ENCODE peak calls at places on chromosomes 11 and 22, in four cellular contexts. One of them, this sample, is unnamed.
A peak's percentile ranks its signal among the peaks of the same experiment; 100 is the strongest.

GRCh38 chr22:22941831-22942510 is 54.4 kb downstream of the IGLL5 start:
- DNase-seq in H9: peak; percentile 23
- DNase-seq in H1: no peak
- DNase-seq in neuronal stem cell: no peak
- DNase-seq in this sample: no peak

GRCh38 chr11:9738126-9738525 is 74.2 kb downstream of the SWAP70 start:
- DNase-seq in H9: no peak
- DNase-seq in H1: no peak
- DNase-seq in neuronal stem cell: no peak
- DNase-seq in this sample: peak; percentile 77

GRCh38 chr11:35953081-35953480 is 9.2 kb downstream of the LDLRAD3 start:
- DNase-seq in H9: no peak
- DNase-seq in neuronal stem cell: no peak
- DNase-seq in H1: no peak
- DNase-seq in this sample: no peak

GRCh38 chr11:17609536-17610401 is 62.7 kb downstream of the OTOG start:
- DNase-seq in H9: no peak
- DNase-seq in H1: no peak
- DNase-seq in neuronal stem cell: no peak
- DNase-seq in this sample: no peak

GRCh38 chr11:20873054-20873453 is 203.7 kb downstream of the NELL1 start:
- DNase-seq in neuronal stem cell: peak; percentile 48
- DNase-seq in H9: peak; percentile 68
- DNase-seq in H1: peak; percentile 41
- DNase-seq in this sample: no peak

GRCh38 chr11:21897203-21897602 is 295.7 kb upstream of the ANO5 start:
- DNase-seq in neuronal stem cell: no peak
- DNase-seq in H1: no peak
- DNase-seq in H9: no peak
- DNase-seq in this sample: no peak

GRCh38 chr11:104623518-104623917 is 274.7 kb downstream of the CASP12 start:
- DNase-seq in H1: no peak
- DNase-seq in H9: no peak
- DNase-seq in neuronal stem cell: no peak
- DNase-seq in this sample: peak; percentile 42

GRCh38 chr22:46996595-46997310 is 234.3 kb downstream of the TBC1D22A start:
- DNase-seq in H1: no peak
- DNase-seq in H9: no peak
- DNase-seq in neuronal stem cell: no peak
- DNase-seq in this sample: no peak

GRCh38 chr11:110286298-110287040 is 9.9 kb downstream of the RDX start:
- DNase-seq in neuronal stem cell: no peak
- DNase-seq in H1: no peak
- DNase-seq in H9: no peak
- DNase-seq in this sample: no peak

GRCh38 chr11:19359425-19360000 is 118.8 kb upstream of the E2F8 start:
- DNase-seq in H1: no peak
- DNase-seq in neuronal stem cell: peak; percentile 36
- DNase-seq in H9: no peak
- DNase-seq in this sample: peak; percentile 61

GRCh38 chr11:32555091-32555490 is 28.5 kb upstream of the EIF3M start:
- DNase-seq in neuronal stem cell: no peak
- DNase-seq in H1: no peak
- DNase-seq in H9: no peak
- DNase-seq in this sample: no peak

GRCh38 chr22:37747090-37747714 is 50.4 kb downstream of the TRIOBP start:
- DNase-seq in neuronal stem cell: no peak
- DNase-seq in H1: no peak
- DNase-seq in H9: peak; percentile 59
- DNase-seq in this sample: peak; percentile 76

GRCh38 chr11:11391796-11392195 is 38.7 kb upstream of the CSNK2A3 start:
- DNase-seq in H1: no peak
- DNase-seq in neuronal stem cell: no peak
- DNase-seq in H9: no peak
- DNase-seq in this sample: peak; percentile 88

GRCh38 chr11:61448552-61448927 is 18.6 kb downstream of the SDHAF2 start:
- DNase-seq in H9: no peak
- DNase-seq in neuronal stem cell: no peak
- DNase-seq in H1: no peak
- DNase-seq in this sample: peak; percentile 14

GRCh38 chr11:118662401-118663271 is 16.8 kb downstream of the TREH start:
- DNase-seq in H1: no peak
- DNase-seq in H9: peak; percentile 38
- DNase-seq in neuronal stem cell: no peak
- DNase-seq in this sample: no peak

GRCh38 chr11:76247091-76247490 is 40.8 kb upstream of the WNT11 start:
- DNase-seq in H1: no peak
- DNase-seq in H9: no peak
- DNase-seq in neuronal stem cell: no peak
- DNase-seq in this sample: no peak

GRCh38 chr11:133999355-133999754 is 42.6 kb upstream of the IGSF9B start:
- DNase-seq in neuronal stem cell: no peak
- DNase-seq in H1: no peak
- DNase-seq in H9: no peak
- DNase-seq in this sample: no peak

GRCh38 chr22:24590596-24591173 is 2.2 kb downstream of the LRRC75B start:
- DNase-seq in H9: no peak
- DNase-seq in neuronal stem cell: no peak
- DNase-seq in H1: no peak
- DNase-seq in this sample: no peak

GRCh38 chr22:42287174-42287890 is 16.9 kb upstream of the TCF20 start:
- DNase-seq in neuronal stem cell: no peak
- DNase-seq in H9: no peak
- DNase-seq in H1: no peak
- DNase-seq in this sample: no peak

GRCh38 chr11:2802389-2803185 is 83.0 kb downstream of the CDKN1C start:
- DNase-seq in H9: peak; percentile 18
- DNase-seq in H1: no peak
- DNase-seq in neuronal stem cell: no peak
- DNase-seq in this sample: no peak

GRCh38 chr22:45503816-45504702 is 1.4 kb downstream of the FBLN1 start:
- DNase-seq in neuronal stem cell: peak; percentile 98
- DNase-seq in H9: peak; percentile 77
- DNase-seq in H1: peak; percentile 53
- DNase-seq in this sample: peak; percentile 85
- H2BK12ac ChIP-seq in neuronal stem cell: no peak overlapping the region
- H2BK12ac ChIP-seq in H9: no peak overlapping the region
- H2BK12ac ChIP-seq in H1: peak overlapping the region; percentile 87
- H2BK12ac ChIP-seq in this sample: no peak overlapping the region

DNA sequence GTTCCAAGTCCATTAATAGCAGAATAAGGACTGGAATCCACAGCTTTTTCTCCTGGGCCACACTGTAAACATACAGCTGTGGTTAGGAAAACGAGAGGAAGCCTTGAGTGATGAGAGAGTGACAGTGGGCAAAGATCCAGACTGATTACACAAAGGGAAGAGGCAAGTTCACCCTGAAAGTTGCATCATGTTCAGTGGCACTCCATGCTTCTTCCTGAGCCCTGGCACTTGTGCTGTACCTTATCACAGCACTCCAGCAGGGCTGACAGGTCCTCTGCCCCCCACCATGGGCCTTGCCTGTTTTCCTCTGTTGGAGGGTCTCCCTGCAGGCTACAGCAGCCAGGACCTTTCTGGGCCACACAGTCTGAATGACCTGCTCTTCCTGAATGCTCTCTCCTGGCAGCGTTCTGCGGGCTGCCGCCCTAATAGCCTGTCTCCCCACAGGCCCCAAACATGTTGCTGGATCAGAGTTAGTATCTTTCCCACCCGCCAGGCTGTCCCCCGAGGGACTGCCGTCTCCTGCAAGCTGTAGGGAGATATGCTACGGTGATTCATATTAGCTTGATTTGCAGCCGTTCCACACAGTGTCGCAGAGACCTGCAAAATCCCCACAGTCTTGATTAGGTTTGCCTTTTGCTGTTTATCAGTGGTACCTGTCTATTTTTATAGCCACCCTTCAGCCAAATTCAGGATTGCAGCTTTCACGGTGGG is 60.2 kb downstream of the NTM start:
- DNase-seq in H9: no peak
- DNase-seq in H1: no peak
- DNase-seq in neuronal stem cell: no peak
- DNase-seq in this sample: peak; percentile 7
- H2BK15ac ChIP-seq in H9: no peak overlapping the region
- H2BK15ac ChIP-seq in H1: no peak overlapping the region
- H2BK15ac ChIP-seq in neuronal stem cell: no peak overlapping the region
- H2BK15ac ChIP-seq in this sample: no peak overlapping the region

GRCh38 chr11:71472941-71473792 is 20.2 kb downstream of the NADSYN1 start:
- DNase-seq in H9: no peak
- DNase-seq in neuronal stem cell: no peak
- DNase-seq in H1: no peak
- DNase-seq in this sample: no peak
- H2BK12ac ChIP-seq in H9: no peak overlapping the region
- H2BK12ac ChIP-seq in neuronal stem cell: no peak overlapping the region
- H2BK12ac ChIP-seq in H1: no peak overlapping the region
- H2BK12ac ChIP-seq in this sample: no peak overlapping the region

GRCh38 chr11:67264886-67265632 is 1.2 kb upstream of the GRK2 start:
- DNase-seq in neuronal stem cell: no peak
- DNase-seq in H1: no peak
- DNase-seq in H9: no peak
- DNase-seq in this sample: no peak
- H2BK15ac ChIP-seq in neuronal stem cell: no peak overlapping the region
- H2BK15ac ChIP-seq in H1: peak overlapping the region; percentile 75
- H2BK15ac ChIP-seq in H9: no peak overlapping the region
- H2BK15ac ChIP-seq in this sample: peak overlapping the region; percentile 19

DNA sequence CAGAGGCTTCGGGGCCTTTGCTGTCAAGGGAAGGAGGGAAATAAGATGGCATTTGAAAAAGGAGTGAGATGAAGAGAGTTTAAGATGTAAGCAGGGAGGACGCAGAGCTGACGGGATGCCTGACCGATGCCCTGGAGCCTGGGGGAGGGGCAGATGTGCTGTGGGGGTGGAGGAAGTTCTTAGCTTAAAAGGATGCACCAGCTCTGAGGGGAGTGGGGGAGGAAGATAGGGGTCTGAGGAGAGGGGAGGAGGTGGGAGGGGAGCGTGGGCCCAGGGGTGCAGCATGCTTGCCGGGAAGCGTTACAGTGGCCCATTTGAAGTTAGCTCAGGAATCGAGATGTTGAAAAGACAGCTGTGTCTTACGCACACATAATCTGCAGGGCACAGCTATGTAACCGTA is 56.3 kb downstream of the RPS6KA4 start:
- DNase-seq in neuronal stem cell: no peak
- DNase-seq in H1: no peak
- DNase-seq in H9: no peak
- DNase-seq in this sample: peak; percentile 40
- H2BK12ac ChIP-seq in neuronal stem cell: no peak overlapping the region
- H2BK12ac ChIP-seq in H1: peak overlapping the region; percentile 27
- H2BK12ac ChIP-seq in H9: no peak overlapping the region
- H2BK12ac ChIP-seq in this sample: no peak overlapping the region

GRCh38 chr11:132075447-132075846 is 705.0 kb downstream of the NTM start:
- DNase-seq in neuronal stem cell: no peak
- DNase-seq in H9: no peak
- DNase-seq in H1: no peak
- DNase-seq in this sample: peak; percentile 68

GRCh38 chr11:132068556-132068955 is 698.1 kb downstream of the NTM start:
- DNase-seq in H9: no peak
- DNase-seq in neuronal stem cell: no peak
- DNase-seq in H1: no peak
- DNase-seq in this sample: no peak

GRCh38 chr11:132072880-132073213 is 702.4 kb downstream of the NTM start:
- DNase-seq in neuronal stem cell: no peak
- DNase-seq in H1: no peak
- DNase-seq in H9: no peak
- DNase-seq in this sample: peak; percentile 85

GRCh38 chr11:132073787-132074186 is 703.4 kb downstream of the NTM start:
- DNase-seq in H9: no peak
- DNase-seq in neuronal stem cell: no peak
- DNase-seq in H1: no peak
- DNase-seq in this sample: peak; percentile 46

GRCh38 chr11:132072044-132072879 is 701.8 kb downstream of the NTM start:
- DNase-seq in neuronal stem cell: no peak
- DNase-seq in H1: peak; percentile 25
- DNase-seq in H9: no peak
- DNase-seq in this sample: peak; percentile 96
- H2BK15ac ChIP-seq in neuronal stem cell: no peak overlapping the region
- H2BK15ac ChIP-seq in H1: no peak overlapping the region
- H2BK15ac ChIP-seq in H9: no peak overlapping the region
- H2BK15ac ChIP-seq in this sample: peak overlapping the region; percentile 99

GRCh38 chr11:46661836-46662235 is 38.6 kb downstream of the ARHGAP1 start:
- DNase-seq in H1: no peak
- DNase-seq in neuronal stem cell: no peak
- DNase-seq in H9: no peak
- DNase-seq in this sample: no peak
- H2BK12ac ChIP-seq in H1: no peak overlapping the region
- H2BK12ac ChIP-seq in neuronal stem cell: no peak overlapping the region
- H2BK12ac ChIP-seq in H9: no peak overlapping the region
- H2BK12ac ChIP-seq in this sample: no peak overlapping the region

GRCh38 chr22:43826142-43827093 is 14.3 kb upstream of the EFCAB6 start:
- DNase-seq in H9: peak; percentile 21
- DNase-seq in neuronal stem cell: no peak
- DNase-seq in H1: no peak
- DNase-seq in this sample: peak; percentile 31

GRCh38 chr22:43828711-43829447 is 16.8 kb upstream of the EFCAB6 start:
- DNase-seq in H1: no peak
- DNase-seq in H9: peak; percentile 64
- DNase-seq in neuronal stem cell: no peak
- DNase-seq in this sample: peak; percentile 18

GRCh38 chr22:43829448-43829821 is 17.3 kb upstream of the EFCAB6 start:
- DNase-seq in H9: no peak
- DNase-seq in H1: no peak
- DNase-seq in neuronal stem cell: no peak
- DNase-seq in this sample: no peak

GRCh38 chr22:43827336-43827735 is 15.2 kb upstream of the EFCAB6 start:
- DNase-seq in H1: no peak
- DNase-seq in neuronal stem cell: no peak
- DNase-seq in H9: no peak
- DNase-seq in this sample: no peak

GRCh38 chr22:43827926-43828710 is 16.0 kb upstream of the EFCAB6 start:
- DNase-seq in neuronal stem cell: no peak
- DNase-seq in H9: peak; percentile 25
- DNase-seq in H1: no peak
- DNase-seq in this sample: no peak
- H2BK15ac ChIP-seq in neuronal stem cell: no peak overlapping the region
- H2BK15ac ChIP-seq in H9: no peak overlapping the region
- H2BK15ac ChIP-seq in H1: peak overlapping the region; percentile 3
- H2BK15ac ChIP-seq in this sample: no peak overlapping the region

GRCh38 chr11:26599421-26599820 is 27.4 kb upstream of the MUC15 start:
- DNase-seq in H1: no peak
- DNase-seq in neuronal stem cell: no peak
- DNase-seq in H9: no peak
- DNase-seq in this sample: peak; percentile 60

DNA sequence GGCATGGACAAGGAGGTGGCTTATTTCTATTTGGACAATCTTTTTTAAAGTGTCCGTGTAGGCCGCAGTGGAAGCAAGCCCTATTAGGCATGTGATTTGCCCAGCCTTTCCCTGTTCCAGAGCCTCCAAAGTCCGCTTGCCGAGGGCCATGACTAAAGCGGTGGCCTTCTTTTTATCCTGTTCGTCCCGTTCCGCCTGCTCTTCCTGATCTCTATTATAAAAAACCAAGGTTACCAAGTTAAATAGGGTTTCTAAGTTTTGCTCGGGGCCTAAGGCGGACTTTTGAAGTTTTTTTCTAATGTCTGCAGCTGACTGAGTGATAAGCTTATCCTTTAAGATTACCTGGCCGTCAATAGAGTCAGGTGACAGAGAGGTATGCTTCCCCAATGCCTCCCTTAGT is 21.6 kb upstream of the MUC15 start:
- DNase-seq in neuronal stem cell: no peak
- DNase-seq in H1: no peak
- DNase-seq in H9: no peak
- DNase-seq in this sample: no peak
- H2BK12ac ChIP-seq in neuronal stem cell: no peak overlapping the region
- H2BK12ac ChIP-seq in H1: no peak overlapping the region
- H2BK12ac ChIP-seq in H9: no peak overlapping the region
- H2BK12ac ChIP-seq in this sample: no peak overlapping the region

This sample was measured in mesenchymal stem cell.